ENCODE peak calls at places on chromosomes 11 and 22, in ten cellular contexts. K is kidney, X is tibial nerve, J is AG10803, Y is tibial artery, T is cardiac muscle cell, C is GM23338, R is IMR-90, A is Caco-2, Z is coronary artery. S is an unnamed sample.

GRCh38 chr22:49235463-49236300 is 592.0 kb downstream of the BRD1 start:
- DNase-seq in T (no peak), Z (peak), Y (no peak), A (peak), R (no peak), X (no peak), K (no peak), C (no peak), J (no peak), S (no peak)

GRCh38 chr22:44437493-44438015 is 60.5 kb downstream of the RTL6 start:
- DNase-seq in J (peak), A (no peak), T (peak), X (no peak), C (no peak), Z (peak), K (no peak), Y (no peak), R (peak), S (peak)

GRCh38 chr11:30889116-30889765 is 303.1 kb upstream of the MPPED2 start:
- DNase-seq in C (no peak), J (peak), K (no peak), Z (no peak), X (no peak), Y (no peak), A (no peak), T (peak), R (peak), S (no peak)

GRCh38 chr11:129457321-129457720 is 81.7 kb downstream of the BARX2 start:
- DNase-seq in C (no peak), A (peak), T (no peak), Z (no peak), R (no peak), K (no peak), J (no peak), X (no peak), Y (no peak), S (no peak)

GRCh38 chr11:124633355-124633754 is 10.7 kb downstream of the TBRG1 start:
- DNase-seq in T (peak), C (no peak), J (no peak), R (peak), Z (no peak), Y (no peak), A (no peak), X (no peak), K (no peak), S (no peak)

GRCh38 chr22:49512471-49512870 is 315.2 kb downstream of the BRD1 start:
- DNase-seq in R (no peak), X (no peak), Z (peak), J (no peak), C (no peak), T (no peak), Y (no peak), K (no peak), A (no peak), S (no peak)

GRCh38 chr11:3222941-3223905 is 4.6 kb upstream of the MRGPRG start:
- DNase-seq in A (peak), X (no peak), J (no peak), C (no peak), T (no peak), Y (no peak), R (no peak), Z (no peak), K (no peak), S (no peak)

GRCh38 chr11:114260077-114260476 is 36.1 kb upstream of the NNMT start:
- DNase-seq in T (no peak), K (no peak), X (no peak), C (no peak), Z (no peak), A (no peak), Y (no peak), R (no peak), J (no peak), S (no peak)

GRCh38 chr22:47622541-47622940 is 860.1 kb downstream of the TBC1D22A start:
- DNase-seq in Z (no peak), A (peak), X (no peak), R (no peak), C (no peak), K (no peak), T (no peak), Y (no peak), J (no peak), S (no peak)

GRCh38 chr11:13333456-13333957 is 55.9 kb downstream of the BMAL1 start:
- DNase-seq in X (no peak), J (no peak), A (no peak), K (no peak), C (no peak), Y (no peak), T (no peak), Z (no peak), R (no peak), S (no peak)

GRCh38 chr11:34866375-34866774 is 49.8 kb downstream of the APIP start:
- DNase-seq in T (peak), Y (peak), J (peak), K (no peak), X (no peak), Z (no peak), A (no peak), R (peak), C (no peak), S (peak)

GRCh38 chr11:10602366-10602765 is 33.9 kb upstream of the LYVE1 start:
- DNase-seq in C (no peak), K (no peak), T (no peak), J (no peak), R (no peak), A (no peak), Z (no peak), Y (no peak), X (no peak), S (no peak)

GRCh38 chr11:71248656-71249055 is 3.7 kb downstream of the SHANK2 start:
- DNase-seq in C (no peak), K (no peak), X (no peak), J (no peak), Y (peak), R (no peak), T (no peak), Z (peak), A (peak), S (no peak)

GRCh38 chr11:71250512-71251158 is 1.7 kb downstream of the SHANK2 start:
- DNase-seq in A (peak), R (no peak), J (no peak), X (no peak), T (no peak), Z (no peak), C (peak), Y (no peak), K (no peak), S (no peak)

GRCh38 chr11:71247551-71248250 is 4.7 kb downstream of the SHANK2 start:
- DNase-seq in A (peak), X (no peak), K (no peak), R (no peak), C (peak), J (no peak), Z (peak), Y (peak), T (no peak), S (no peak)

GRCh38 chr11:71248251-71248570 is 4.2 kb downstream of the SHANK2 start:
- DNase-seq in Z (no peak), T (no peak), X (no peak), Y (peak), J (no peak), A (peak), C (no peak), K (no peak), R (no peak), S (no peak)

DNA sequence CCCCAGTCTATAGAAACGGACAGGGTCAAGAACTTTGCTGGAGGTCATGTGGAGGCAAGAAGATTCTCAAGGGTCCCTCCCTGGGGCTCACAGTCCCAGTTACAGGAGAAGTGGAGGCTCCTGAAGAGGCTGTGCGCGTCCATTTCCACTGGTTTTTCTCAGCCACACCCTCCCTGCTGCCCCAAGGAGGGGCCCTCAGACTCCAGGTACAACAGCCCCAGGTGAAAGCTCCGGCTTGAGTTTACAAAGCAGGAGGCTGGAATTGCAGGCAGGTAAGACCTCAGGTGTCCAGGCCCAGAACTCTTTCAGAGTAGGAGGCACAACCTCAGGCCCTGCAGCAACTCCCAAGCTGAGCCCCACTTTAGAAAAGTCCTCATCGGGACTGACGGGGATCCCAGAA is 3.1 kb downstream of the SHANK2 start:
- DNase-seq in A (peak), K (no peak), Z (no peak), X (no peak), J (no peak), Y (no peak), R (no peak), T (no peak), C (no peak), S (no peak)
- H3K4me3 ChIP-seq in A (no peak), K (no peak), Z (no peak), X (no peak), J (no peak), Y (no peak), R (no peak), T (no peak), C (peak), S (no peak)

GRCh38 chr11:60700689-60701508 is 1.5 kb downstream of the MS4A8 start:
- DNase-seq in A (peak), K (no peak), Z (no peak), Y (no peak), R (no peak), C (peak), T (peak), J (no peak), X (no peak), S (peak)
- TF ChIP-seq CTCF in A (peak), K (peak), Z (no peak), Y (no peak), R (no peak), C (peak), T (peak), J (no peak), X (peak), S (peak)

GRCh38 chr22:46288846-46289243 is 7.8 kb upstream of the GTSE1 start:
- DNase-seq in C (no peak), Z (no peak), T (no peak), X (no peak), K (no peak), J (no peak), R (no peak), A (no peak), Y (no peak), S (no peak)
- H3K4me3 ChIP-seq in C (no peak), Z (no peak), T (no peak), X (no peak), K (no peak), J (no peak), R (no peak), A (no peak), Y (no peak), S (no peak)

GRCh38 chr11:64165482-64165841 is 451 bp downstream of the MACROD1 start:
- DNase-seq in Z (no peak), A (no peak), T (no peak), R (no peak), C (no peak), J (no peak), Y (no peak), X (no peak), K (no peak), S (no peak)
- TF ChIP-seq CTCF in Z (no peak), A (no peak), T (no peak), R (peak), C (no peak), J (no peak), Y (no peak), X (no peak), K (no peak), S (no peak)

DNA sequence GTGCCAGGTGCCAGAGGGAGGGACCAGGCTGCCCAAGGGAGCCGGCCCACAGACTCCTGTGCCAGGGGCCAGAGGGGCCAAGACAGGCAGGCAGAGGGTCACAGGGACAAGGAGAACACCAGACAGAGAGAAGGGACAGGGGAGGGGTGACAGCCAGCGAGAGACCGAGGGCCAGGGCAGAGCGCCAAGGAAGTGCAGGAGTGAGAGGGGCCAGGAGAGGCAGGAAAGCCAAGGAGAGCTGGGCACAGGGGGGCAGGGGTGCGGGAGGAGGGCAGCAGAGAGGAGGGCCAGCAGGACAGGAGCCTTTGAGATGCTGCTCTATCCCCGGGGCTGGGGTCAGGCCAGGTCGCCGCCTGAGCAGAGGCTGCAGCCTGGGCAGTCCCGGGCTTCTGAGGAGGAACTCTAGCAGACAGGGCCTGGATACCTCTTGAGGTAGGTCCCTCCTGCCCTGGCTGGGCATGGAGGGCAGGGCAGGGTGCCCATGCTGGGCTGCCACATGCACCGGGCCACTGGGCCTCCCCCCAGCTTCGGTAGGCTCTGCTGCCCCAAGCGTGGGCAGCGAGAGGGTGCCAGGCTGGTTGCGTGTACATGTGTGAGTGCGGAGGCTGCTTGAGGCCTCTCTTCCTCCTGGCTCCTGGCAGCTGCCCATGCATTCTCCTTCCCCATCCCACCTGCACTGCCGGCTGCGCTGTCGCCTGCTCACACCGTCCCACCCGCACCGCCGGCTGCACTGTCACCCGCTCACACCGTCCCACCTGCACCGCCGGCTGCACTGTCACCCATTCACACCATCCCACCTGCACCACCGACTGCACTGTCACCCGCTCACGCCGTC is 12.2 kb downstream of the LSP1 start:
- DNase-seq in T (no peak), A (no peak), Z (no peak), J (no peak), C (no peak), R (no peak), Y (no peak), X (no peak), K (peak), S (no peak)
- H3K4me3 ChIP-seq in T (no peak), A (no peak), Z (peak), J (no peak), C (no peak), R (no peak), Y (peak), X (peak), K (no peak), S (peak)

GRCh38 chr22:39560127-39560526 is 10.4 kb upstream of the CACNA1I start:
- DNase-seq in Y (no peak), J (no peak), A (no peak), K (no peak), C (no peak), Z (no peak), X (no peak), R (no peak), T (no peak), S (no peak)

GRCh38 chr22:39558950-39559349 is 11.6 kb upstream of the CACNA1I start:
- DNase-seq in J (no peak), Z (no peak), Y (no peak), K (no peak), T (no peak), R (no peak), X (no peak), C (no peak), A (no peak), S (no peak)

GRCh38 chr22:39558254-39558727 is 12.3 kb upstream of the CACNA1I start:
- DNase-seq in T (no peak), C (peak), Y (no peak), J (no peak), R (no peak), K (no peak), A (no peak), Z (no peak), X (no peak), S (no peak)

GRCh38 chr22:39556970-39557811 is 13.4 kb upstream of the CACNA1I start:
- DNase-seq in A (no peak), K (no peak), T (peak), R (peak), Z (no peak), C (peak), J (no peak), X (no peak), Y (no peak), S (no peak)

GRCh38 chr22:39559456-39560105 is 11.0 kb upstream of the CACNA1I start:
- DNase-seq in R (no peak), X (no peak), C (peak), K (no peak), J (peak), T (peak), A (no peak), Y (no peak), Z (no peak), S (no peak)
- TF ChIP-seq CTCF in R (peak), X (peak), C (peak), K (no peak), J (peak), T (peak), A (peak), Y (no peak), Z (no peak), S (peak)

DNA sequence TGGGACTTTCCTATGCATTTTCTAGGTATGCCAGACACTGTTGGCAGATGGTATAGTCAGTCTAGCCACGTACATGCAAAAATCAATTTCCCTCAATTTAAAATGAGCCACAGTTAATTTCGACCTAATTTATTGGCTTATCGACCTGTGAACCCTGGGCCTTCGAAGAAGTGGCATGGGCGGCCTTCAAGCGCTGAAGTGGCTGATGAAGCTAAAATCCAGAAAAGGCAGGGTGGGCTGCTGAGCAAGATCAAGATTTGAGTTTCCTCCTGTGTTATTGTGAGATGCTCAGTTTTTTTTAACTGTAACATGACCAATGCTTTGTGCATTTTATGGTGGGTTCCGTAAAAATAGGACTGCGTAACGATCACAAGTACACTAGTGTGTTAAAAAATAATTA is 5.8 kb upstream of the SORL1-AS1 start:
- DNase-seq in Z (no peak), A (no peak), Y (no peak), J (no peak), X (no peak), T (no peak), K (no peak), R (no peak), C (no peak), S (no peak)
- H3K4me3 ChIP-seq in Z (no peak), A (no peak), Y (no peak), J (no peak), X (no peak), T (no peak), K (no peak), R (no peak), C (no peak), S (no peak)

GRCh38 chr11:69416746-69417145 is 64.7 kb upstream of the LINC01488 start:
- DNase-seq in Y (no peak), J (no peak), Z (no peak), A (no peak), T (no peak), R (no peak), X (no peak), K (no peak), C (no peak), S (no peak)
- TF ChIP-seq CTCF in Y (no peak), J (no peak), Z (no peak), A (no peak), T (no peak), R (no peak), X (no peak), K (no peak), C (no peak), S (no peak)

DNA sequence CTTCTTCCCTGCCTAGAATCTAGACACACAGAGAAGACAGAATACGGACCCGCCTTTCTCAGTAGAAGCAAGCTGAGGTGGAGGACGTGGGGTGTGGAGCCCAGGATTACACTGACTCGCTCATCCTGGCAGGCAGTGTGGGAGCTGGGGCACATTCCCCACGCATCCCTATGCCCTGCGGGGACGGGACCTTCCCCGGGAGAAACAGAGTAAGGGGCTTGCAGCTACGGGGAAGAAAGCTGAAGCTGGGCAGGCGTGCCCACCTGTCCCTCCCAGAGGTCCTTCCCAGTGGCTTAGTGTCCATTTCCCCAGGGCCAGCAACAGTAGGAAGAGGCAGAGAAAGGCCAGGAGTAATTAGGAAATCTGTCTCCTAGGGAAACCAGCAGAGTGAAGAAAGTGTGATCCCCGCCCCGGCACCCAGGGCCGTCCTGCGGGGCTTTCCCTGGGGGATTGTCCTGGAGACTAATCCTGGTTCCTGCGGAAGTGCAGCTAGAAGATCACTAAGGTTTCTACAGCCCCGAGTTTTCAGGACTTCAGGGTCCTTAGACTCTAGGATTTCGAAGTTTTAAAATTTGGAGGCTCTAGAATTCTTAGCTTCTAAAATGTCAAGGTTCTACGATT is 7.8 kb downstream of the DNAJB13 start:
- DNase-seq in X (no peak), J (no peak), T (no peak), Z (no peak), K (peak), R (no peak), Y (no peak), A (peak), C (no peak), S (no peak)
- H3K4me3 ChIP-seq in X (no peak), J (no peak), T (no peak), Z (no peak), K (no peak), R (no peak), Y (no peak), A (no peak), C (no peak), S (no peak)

S was measured in fibroblast of the aortic adventitia.